ENCODE peak calls at places on chromosomes 4 and X, in eight cellular contexts. L, Y, W, N, A, T, F and C are unnamed samples.

GRCh38 chr4:86895692-86896488 is 3.7 kb upstream of the C4orf36 start:
- DNase-seq in F (no peak), N (no peak), Y (peak; percentile 29), W (peak; percentile 90), T (no peak), A (peak; percentile 85), L (peak; percentile 67), C (no peak)

GRCh38 chr4:102754044-102754443 is 6.7 kb downstream of the MANBA start:
- DNase-seq in T (no peak), L (no peak), N (no peak), W (no peak), A (no peak), F (no peak), Y (no peak), C (no peak)

GRCh38 chr4:119103263-119103662 is 32.4 kb upstream of the MYOZ2 start:
- DNase-seq in W (peak; percentile 51), F (no peak), L (peak; percentile 90), T (no peak), N (no peak), A (peak; percentile 98), Y (peak; percentile 98), C (no peak)

GRCh38 chrX:86021652-86022289 is 25.6 kb downstream of the CHM start:
- DNase-seq in L (no peak), A (no peak), T (no peak), W (no peak), F (no peak), Y (no peak), N (no peak), C (no peak)

GRCh38 chr4:165151734-165152133 is 39.1 kb upstream of the TMEM192 start:
- DNase-seq in N (no peak), A (no peak), L (no peak), Y (peak; percentile 31), T (no peak), F (no peak), W (no peak), C (no peak)

GRCh38 chr4:140743194-140743931 is 12.8 kb downstream of the TBC1D9 start:
- DNase-seq in W (peak; percentile 42), T (no peak), Y (no peak), F (no peak), L (no peak), A (peak; percentile 52), N (no peak), C (no peak)

GRCh38 chrX:49878834-49879655 is at the start of gene USP27X:
- DNase-seq in A (peak; percentile 83), Y (peak; percentile 67), N (peak; percentile 83), T (peak; percentile 72), W (peak; percentile 74), F (peak; percentile 78), L (peak; percentile 78), C (peak; percentile 78)

GRCh38 chr4:55925235-55925634 is 23.5 kb upstream of the CEP135 start:
- DNase-seq in T (no peak), L (no peak), Y (no peak), N (no peak), F (no peak), W (peak; percentile 48), A (no peak), C (no peak)

GRCh38 chrX:33204889-33205288 is 6.5 kb downstream of the DMD start:
- DNase-seq in N (no peak), A (peak; percentile 65), Y (no peak), F (no peak), W (no peak), L (no peak), T (no peak), C (no peak)

GRCh38 chrX:65578346-65578745 is 43.8 kb upstream of the LAS1L start:
- DNase-seq in F (no peak), N (no peak), L (no peak), A (no peak), W (no peak), T (no peak), Y (no peak), C (no peak)

GRCh38 chr4:53026233-53026632 is 164.1 kb downstream of the RASL11B start:
- DNase-seq in F (no peak), T (no peak), L (no peak), Y (no peak), N (no peak), W (no peak), A (no peak), C (no peak)

GRCh38 chr4:17013382-17014006 is 115.0 kb upstream of the LDB2 start:
- DNase-seq in L (peak; percentile 31), Y (peak; percentile 10), A (peak; percentile 48), N (no peak), W (no peak), F (no peak), T (no peak), C (no peak)

GRCh38 chrX:44152867-44153266 is 179.7 kb upstream of the NDP start:
- DNase-seq in F (no peak), T (no peak), N (no peak), W (no peak), L (no peak), A (peak; percentile 58), Y (no peak), C (no peak)

GRCh38 chrX:16826207-16826606 is 39.9 kb downstream of the TXLNG start:
- DNase-seq in W (no peak), T (no peak), A (peak; percentile 71), F (no peak), L (peak; percentile 23), Y (no peak), N (no peak), C (no peak)

GRCh38 chr4:41572414-41572986 is 34.5 kb downstream of the LIMCH1 start:
- DNase-seq in W (no peak), L (no peak), T (no peak), N (no peak), A (no peak), F (no peak), Y (no peak), C (no peak)

GRCh38 chr4:139144911-139145551 is 32.0 kb downstream of the ELF2 start:
- DNase-seq in F (no peak), N (no peak), L (no peak), A (no peak), T (no peak), W (peak; percentile 53), Y (no peak), C (no peak)

GRCh38 chr4:52750819-52751348 is 341 bp downstream of the ERVMER34-1 start:
- DNase-seq in F (no peak), A (no peak), W (peak; percentile 60), L (no peak), N (peak; percentile 61), Y (no peak), T (no peak), C (peak; percentile 27)

GRCh38 chr4:5622596-5622995 is 85.8 kb downstream of the EVC2 start:
- DNase-seq in A (no peak), F (no peak), W (no peak), Y (no peak), T (no peak), L (no peak), N (no peak), C (no peak)

GRCh38 chr4:56210397-56210796 is 176.9 kb downstream of the AASDH start:
- DNase-seq in A (no peak), F (no peak), W (peak; percentile 55), T (no peak), N (no peak), L (no peak), Y (no peak), C (no peak)

GRCh38 chr4:145176641-145177432 is 3.6 kb downstream of the OTUD4 start:
- DNase-seq in W (no peak), Y (no peak), L (no peak), A (no peak), T (no peak), F (no peak), N (no peak), C (no peak)

DNA sequence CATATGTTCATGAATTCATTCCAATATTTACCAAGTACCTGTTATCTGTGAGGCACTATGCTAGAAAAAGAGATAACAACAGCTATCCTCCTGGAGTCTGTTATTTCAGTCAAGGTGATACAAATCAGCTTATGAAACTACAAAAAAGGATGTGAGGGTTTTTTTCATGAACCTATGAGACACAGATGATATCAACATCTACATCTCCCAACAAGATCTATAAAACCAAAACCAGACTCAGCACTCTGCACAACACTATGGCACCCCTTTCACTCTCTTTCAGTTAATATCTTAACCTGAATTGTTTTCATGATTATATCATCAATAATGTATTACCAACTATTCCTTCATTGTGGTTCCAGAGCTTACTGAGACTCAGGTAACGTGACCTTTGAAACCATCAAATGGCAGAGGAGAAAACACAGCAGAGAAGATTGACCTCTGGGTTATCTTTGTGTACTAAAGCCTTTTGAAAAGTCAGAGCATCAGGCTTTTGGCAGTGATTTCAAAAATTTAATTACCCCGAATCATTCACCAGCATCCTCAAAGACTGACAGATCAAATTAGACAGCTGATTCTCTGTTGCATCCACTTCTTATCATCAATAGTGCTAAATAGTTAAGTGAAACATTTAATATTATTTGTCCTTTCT is 244.6 kb upstream of the FTHL17 start:
- DNase-seq in T (no peak), A (no peak), L (no peak), N (no peak), F (no peak), W (no peak), Y (no peak), C (no peak)
- H3K4me3 ChIP-seq in T (no peak overlapping the region), A (no peak overlapping the region), L (no peak overlapping the region), N (no peak overlapping the region), F (no peak overlapping the region), W (no peak overlapping the region), Y (no peak overlapping the region), C (no peak overlapping the region)

DNA sequence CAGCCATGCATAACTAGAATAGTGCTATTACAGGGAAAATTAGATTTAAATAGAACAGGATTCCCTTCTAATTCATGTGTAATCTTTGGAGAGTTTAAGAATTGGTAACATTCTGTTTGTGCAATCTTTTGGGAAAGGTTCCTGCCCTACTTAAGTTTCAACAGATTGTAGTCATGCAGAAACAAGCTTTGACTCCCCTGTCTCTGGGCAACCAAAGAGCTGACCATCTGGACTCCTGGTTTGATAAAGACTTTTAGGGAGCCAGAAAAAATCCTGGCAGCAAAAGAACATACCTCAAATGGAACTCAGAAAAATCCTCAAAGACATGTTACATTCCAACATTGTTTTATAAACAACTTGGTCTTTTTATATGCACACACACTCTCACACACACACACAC is 191.1 kb upstream of the NEIL3 start:
- DNase-seq in W (no peak), Y (peak; percentile 92), L (no peak), A (peak; percentile 95), N (no peak), T (no peak), F (no peak), C (no peak)
- H3K4me3 ChIP-seq in W (no peak overlapping the region), Y (no peak overlapping the region), L (no peak overlapping the region), A (no peak overlapping the region), N (no peak overlapping the region), T (no peak overlapping the region), F (no peak overlapping the region), C (no peak overlapping the region)

GRCh38 chr4:112882286-112882685 is 167.2 kb upstream of the ANK2 start:
- DNase-seq in L (no peak), F (no peak), W (no peak), N (no peak), A (no peak), T (no peak), Y (no peak), C (no peak)
- H3K4me3 ChIP-seq in L (no peak overlapping the region), F (no peak overlapping the region), W (no peak overlapping the region), N (no peak overlapping the region), A (no peak overlapping the region), T (no peak overlapping the region), Y (no peak overlapping the region), C (no peak overlapping the region)

GRCh38 chr4:174215055-174215454 is 68.4 kb downstream of the FBXO8 start:
- DNase-seq in Y (no peak), W (no peak), L (no peak), F (no peak), T (no peak), N (no peak), A (no peak), C (no peak)
- H3K4me3 ChIP-seq in Y (no peak overlapping the region), W (peak overlapping the region; percentile 61), L (no peak overlapping the region), F (no peak overlapping the region), T (no peak overlapping the region), N (no peak overlapping the region), A (no peak overlapping the region), C (no peak overlapping the region)

GRCh38 chrX:54359408-54359807 is 1.6 kb upstream of the WNK3 start:
- DNase-seq in F (no peak), N (no peak), L (no peak), Y (no peak), A (no peak), T (no peak), W (no peak), C (no peak)
- H3K4me3 ChIP-seq in F (no peak overlapping the region), N (no peak overlapping the region), L (no peak overlapping the region), Y (peak overlapping the region; percentile 60), A (peak overlapping the region; percentile 63), T (no peak overlapping the region), W (peak overlapping the region; percentile 57), C (no peak overlapping the region)